ENCODE peak calls at places on chromosomes 13 and 19, in five cellular contexts. F, G, D, Y and B are unnamed samples. For H3K4me1, the result is how much of the 10 kb centered on the place peaks cover.

GRCh38 chr19:1698636-1699035 is 46.2 kb upstream of the TCF3 start:
- DNase-seq in G (no peak), D (no peak), Y (no peak), F (no peak), B (no peak)

GRCh38 chr19:18967358-18968146 is 26.5 kb upstream of the HOMER3 start:
- DNase-seq in F (peak), D (peak), G (peak), Y (no peak), B (no peak)

GRCh38 chr19:49669511-49669910 is 3.8 kb downstream of the BCL2L12 start:
- DNase-seq in G (no peak), F (no peak), Y (no peak), D (no peak), B (no peak)

GRCh38 chr13:40391788-40392187 is 274.7 kb downstream of the FOXO1 start:
- DNase-seq in G (no peak), Y (no peak), F (no peak), D (no peak), B (no peak)

GRCh38 chr19:10471909-10472308 is 31.2 kb downstream of the KEAP1 start:
- DNase-seq in G (no peak), D (no peak), Y (no peak), F (no peak), B (no peak)

GRCh38 chr13:103799028-103799427 is 732.8 kb upstream of the SLC10A2 start:
- DNase-seq in F (no peak), G (no peak), Y (no peak), D (no peak), B (no peak)

GRCh38 chr19:3397266-3398022 is 31.1 kb downstream of the NFIC start:
- DNase-seq in D (no peak), Y (no peak), F (no peak), G (no peak), B (peak)

GRCh38 chr13:21134475-21134874 is 41.9 kb downstream of the SKA3 start:
- DNase-seq in Y (no peak), F (no peak), G (no peak), D (no peak), B (no peak)

GRCh38 chr19:16078759-16079707 is 2.7 kb downstream of the TPM4 start:
- DNase-seq in G (no peak), F (peak), D (peak), Y (no peak), B (peak)

GRCh38 chr13:102145750-102146149 is 256.1 kb downstream of the FGF14 start:
- DNase-seq in Y (no peak), G (no peak), F (no peak), D (no peak), B (no peak)

GRCh38 chr13:44128522-44128921 is 245.1 kb upstream of the SERP2 start:
- DNase-seq in G (no peak), Y (no peak), D (peak), F (peak), B (no peak)

GRCh38 chr13:83386609-83387008 is 495.7 kb downstream of the SLITRK1 start:
- DNase-seq in Y (no peak), D (no peak), G (no peak), F (no peak), B (no peak)

GRCh38 chr19:2554856-2555255 is 78.9 kb downstream of the GADD45B start:
- DNase-seq in D (no peak), G (no peak), Y (no peak), F (peak), B (no peak)

GRCh38 chr13:99496322-99497142 is 4.7 kb upstream of the TM9SF2 start:
- DNase-seq in Y (peak), G (peak), F (peak), D (peak), B (no peak)

GRCh38 chr19:6674868-6675305 is 4.9 kb upstream of the TNFSF14 start:
- DNase-seq in Y (peak), G (no peak), F (peak), D (peak), B (peak)

GRCh38 chr13:51935326-51936171 is 73.8 kb downstream of the CCDC70 start:
- DNase-seq in F (no peak), D (no peak), G (no peak), Y (peak), B (no peak)

GRCh38 chr13:24207841-24208240 is 47.3 kb downstream of the SPATA13 start:
- DNase-seq in Y (no peak), F (no peak), G (no peak), D (no peak), B (no peak)

GRCh38 chr19:2341247-2341705 is 12.8 kb downstream of the SPPL2B start:
- DNase-seq in D (no peak), Y (no peak), G (no peak), F (no peak), B (no peak)

GRCh38 chr19:1136201-1136600 is 32.4 kb downstream of the GPX4 start:
- DNase-seq in Y (peak), G (no peak), D (no peak), F (peak), B (no peak)

GRCh38 chr13:67094952-67095351 is 135.2 kb downstream of the PCDH9 start:
- DNase-seq in D (no peak), G (no peak), F (no peak), Y (no peak), B (no peak)

GRCh38 chr19:10744848-10745293 is 27.0 kb downstream of the DNM2 start:
- DNase-seq in G (no peak), F (no peak), Y (peak), D (no peak), B (no peak)

GRCh38 chr13:24195626-24196025 is 35.1 kb downstream of the SPATA13 start:
- DNase-seq in G (no peak), D (no peak), F (no peak), Y (no peak), B (no peak)

GRCh38 chr13:35872369-35872768 is 258.8 kb downstream of the DCLK1 start:
- DNase-seq in D (no peak), F (no peak), G (no peak), Y (no peak), B (no peak)

GRCh38 chr13:59680429-59681024 is 483.2 kb downstream of the DIAPH3 start:
- DNase-seq in G (no peak), F (no peak), D (no peak), Y (no peak), B (no peak)

GRCh38 chr19:51514866-51515481 is 13.4 kb upstream of the SIGLEC12 start:
- DNase-seq in D (no peak), Y (no peak), G (no peak), F (no peak), B (no peak)

GRCh38 chr13:94073006-94073744 is 406.3 kb downstream of the DCT start:
- DNase-seq in Y (no peak), G (no peak), D (no peak), F (no peak), B (no peak)

GRCh38 chr19:2312819-2313501 is 5.0 kb upstream of the LINGO3 start:
- DNase-seq in F (no peak), G (no peak), Y (no peak), D (no peak), B (no peak)

GRCh38 chr13:75445717-75446529 is 36.0 kb downstream of the TBC1D4 start:
- DNase-seq in F (no peak), Y (no peak), D (no peak), G (no peak), B (no peak)

GRCh38 chr19:14558370-14559066 is 13.3 kb downstream of the NDUFB7 start:
- DNase-seq in F (no peak), Y (no peak), G (no peak), D (no peak), B (no peak)

GRCh38 chr19:1150333-1151036 is 23.6 kb downstream of the SBNO2 start:
- DNase-seq in D (no peak), F (no peak), Y (no peak), G (no peak), B (peak)

GRCh38 chr19:31534231-31534630 is 185.0 kb upstream of the TSHZ3 start:
- DNase-seq in F (no peak), Y (no peak), D (no peak), G (no peak), B (no peak)

GRCh38 chr19:17089238-17089637 is 13.7 kb downstream of the MYO9B start:
- DNase-seq in Y (no peak), F (peak), D (no peak), G (no peak), B (no peak)

GRCh38 chr13:110015253-110015652 is 228.9 kb upstream of the IRS2 start:
- DNase-seq in D (no peak), Y (no peak), F (no peak), G (no peak), B (peak)

GRCh38 chr19:55454787-55455243 is 6.6 kb downstream of the ISOC2 start:
- DNase-seq in Y (no peak), D (no peak), F (no peak), G (no peak), B (peak)

GRCh38 chr13:26752671-26753070 is 7.9 kb downstream of the GPR12 start:
- DNase-seq in F (no peak), G (no peak), Y (no peak), D (no peak), B (no peak)

DNA sequence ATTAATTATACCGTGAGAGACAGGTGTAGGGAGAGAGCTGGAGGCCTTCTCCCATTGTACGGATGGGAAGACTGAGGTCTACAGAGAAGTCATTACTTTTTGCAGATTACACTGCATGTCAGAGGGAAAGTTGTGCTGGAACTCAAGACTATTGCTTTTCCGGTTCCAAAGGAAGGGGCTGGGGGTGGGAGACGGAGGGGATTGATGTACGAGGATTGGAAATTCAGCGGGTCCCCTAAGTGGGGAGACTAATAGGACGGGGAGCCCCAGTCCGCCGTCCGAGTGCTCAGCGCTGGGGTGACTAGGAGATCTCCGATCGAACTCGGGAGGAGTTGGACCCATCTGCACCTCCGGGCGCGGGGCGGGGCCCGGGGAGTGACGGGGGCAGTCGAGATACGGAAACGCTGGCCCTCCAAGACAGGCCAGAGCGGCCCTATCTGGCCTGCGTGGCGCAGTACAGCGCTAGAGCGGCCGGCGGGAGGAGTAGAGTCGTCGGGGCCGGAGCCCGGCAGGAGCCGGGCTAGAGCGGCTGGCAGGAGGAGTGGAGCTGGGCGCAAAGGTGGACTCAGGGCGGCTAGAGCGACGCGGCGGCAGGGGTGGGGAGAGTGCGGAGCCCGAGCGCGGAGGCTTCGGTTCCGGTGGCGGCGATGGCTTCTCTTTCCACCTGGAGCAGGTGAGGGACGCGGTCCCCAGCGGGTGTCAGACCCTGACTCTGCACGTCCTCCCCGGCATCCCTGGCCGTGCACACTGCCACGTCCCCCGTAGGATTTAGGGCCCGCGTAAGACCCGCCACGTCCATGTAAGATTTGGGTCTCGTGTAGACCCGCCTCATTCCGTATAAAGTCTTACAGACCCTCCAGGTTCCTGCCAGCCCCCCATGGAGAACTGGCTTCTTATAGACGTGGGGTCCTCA is 1.1 kb downstream of the ARHGEF1 start:
- DNase-seq in D (peak), Y (peak), G (peak), F (peak), B (peak)
- TF ChIP-seq CTCF in D (no peak), Y (no peak), G (no peak), F (peak), B (no peak)

GRCh38 chr19:38422405-38422804 is 3.6 kb downstream of the RASGRP4 start:
- DNase-seq in F (no peak), D (no peak), Y (peak), G (no peak), B (no peak)
- H3K4me1 ChIP-seq in F (under half), D (under half), Y (under half), G (under half), B (under half)

GRCh38 chr19:46862504-46862835 is 1.7 kb downstream of the ARHGAP35 start:
- DNase-seq in Y (no peak), G (no peak), D (no peak), F (peak), B (no peak)

GRCh38 chr19:46866407-46867132 is 5.8 kb downstream of the ARHGAP35 start:
- DNase-seq in F (no peak), D (no peak), Y (no peak), G (no peak), B (no peak)

GRCh38 chr19:46862974-46863632 is 2.3 kb downstream of the ARHGAP35 start:
- DNase-seq in F (peak), Y (no peak), G (no peak), D (no peak), B (no peak)

GRCh38 chr19:46861691-46862503 is 1.1 kb downstream of the ARHGAP35 start:
- DNase-seq in D (no peak), F (peak), G (no peak), Y (no peak), B (no peak)

GRCh38 chr19:46863818-46864629 is 3.2 kb downstream of the ARHGAP35 start:
- DNase-seq in D (no peak), F (peak), G (no peak), Y (no peak), B (no peak)
- H3K4me3 ChIP-seq in D (peak), F (no peak), G (peak), Y (peak), B (peak)

DNA sequence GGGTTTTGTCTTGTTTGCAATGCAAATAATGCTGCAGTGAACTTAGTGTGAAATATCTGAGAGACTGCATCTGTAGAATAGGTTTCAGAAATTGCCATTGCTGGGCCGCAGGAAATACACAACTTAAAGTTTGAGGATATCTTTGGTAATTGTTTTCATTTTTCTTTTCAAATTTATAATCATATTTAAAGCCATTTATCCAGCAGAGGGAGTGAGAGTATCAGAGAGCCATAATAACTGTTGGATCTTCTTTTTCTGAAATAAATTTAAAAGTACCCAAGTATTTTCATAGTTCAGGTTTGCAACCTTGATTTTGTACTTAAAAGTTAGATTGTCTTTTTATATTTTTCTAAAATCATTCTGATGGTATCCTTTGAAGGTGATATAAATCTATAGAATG is 99.4 kb downstream of the ZMYM2 start:
- DNase-seq in F (no peak), G (no peak), Y (no peak), D (no peak), B (no peak)
- TF ChIP-seq CTCF in F (no peak), G (no peak), Y (no peak), D (no peak), B (no peak)

DNA sequence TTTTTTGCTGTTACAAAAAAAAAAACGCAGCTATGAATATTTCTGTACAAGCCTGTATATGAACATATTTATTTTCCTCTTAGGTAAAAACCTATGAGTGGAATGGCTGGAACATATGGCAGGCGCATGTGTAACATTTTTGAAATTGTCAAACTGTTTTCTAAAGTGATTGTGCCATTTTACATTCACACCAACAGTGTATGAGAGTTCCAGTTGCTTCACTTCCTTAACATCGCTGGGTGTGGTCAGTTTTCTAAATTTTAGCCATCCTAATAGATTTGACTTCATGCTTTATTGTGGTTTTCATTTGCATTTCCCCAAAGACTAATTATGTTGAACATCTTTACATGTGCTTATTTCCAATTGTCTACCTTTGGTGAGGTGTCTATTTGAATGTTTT is 306.8 kb downstream of the KCNRG start:
- DNase-seq in Y (no peak), D (no peak), F (no peak), G (no peak), B (no peak)
- H3K4me1 ChIP-seq in Y (under half), D (under half), F (under half), G (under half), B (under half)

GRCh38 chr13:30796132-30796832 is 60.9 kb downstream of the ALOX5AP start:
- DNase-seq in D (no peak), G (no peak), F (no peak), Y (no peak), B (no peak)
- H3K4me3 ChIP-seq in D (no peak), G (peak), F (no peak), Y (no peak), B (peak)

GRCh38 chr13:29154390-29154789 is 334.3 kb downstream of the MTUS2 start:
- DNase-seq in G (no peak), F (no peak), D (no peak), Y (no peak), B (no peak)
- TF ChIP-seq CTCF in G (no peak), F (no peak), D (no peak), Y (no peak), B (no peak)

GRCh38 chr19:5196832-5197231 is 143.8 kb downstream of the PTPRS start:
- DNase-seq in Y (no peak), D (no peak), F (no peak), G (no peak), B (no peak)

GRCh38 chr19:5205388-5205787 is 135.2 kb downstream of the PTPRS start:
- DNase-seq in F (no peak), G (no peak), Y (no peak), D (no peak), B (no peak)

GRCh38 chr19:5204212-5204611 is 136.4 kb downstream of the PTPRS start:
- DNase-seq in G (no peak), D (no peak), F (no peak), Y (no peak), B (no peak)

GRCh38 chr19:5205937-5206750 is 134.5 kb downstream of the PTPRS start:
- DNase-seq in D (no peak), F (no peak), Y (no peak), G (no peak), B (no peak)

GRCh38 chr19:5200844-5201243 is 139.8 kb downstream of the PTPRS start:
- DNase-seq in F (no peak), D (no peak), G (no peak), Y (no peak), B (no peak)
- H3K4me1 ChIP-seq in F (under half), D (under half), G (under half), Y (under half), B (under half)